ENCODE peak calls at places on chromosomes 16 and 17, in four cellular contexts. L is fibroblast of lung, D is astrocyte, J is mesendoderm. P is an unnamed sample.

GRCh38 chr17:63405741-63406261 is 40.3 kb downstream of the CYB561 start:
- DNase-seq in L (peak; percentile 88), D (peak; percentile 81), J (peak; percentile 69), P (no peak)

GRCh38 chr17:17737938-17738894 is 57.0 kb downstream of the RAI1 start:
- DNase-seq in L (peak; percentile 47), D (peak; percentile 40), J (no peak), P (peak; percentile 93)

GRCh38 chr16:57045694-57046381 is 46.5 kb upstream of the CPNE2 start:
- DNase-seq in L (peak; percentile 74), D (peak; percentile 33), J (peak; percentile 73), P (peak; percentile 86)

GRCh38 chr17:80035937-80036714 is at the start of gene CCDC40:
- DNase-seq in L (peak; percentile 70), D (peak; percentile 47), J (peak; percentile 89), P (peak; percentile 97)

GRCh38 chr16:52050418-52050817 is 496.5 kb downstream of the TOX3 start:
- DNase-seq in L (peak; percentile 2), D (no peak), J (no peak), P (no peak)

GRCh38 chr16:54453863-54454262 is 167.3 kb upstream of the IRX3 start:
- DNase-seq in L (no peak), D (no peak), J (no peak), P (no peak)

GRCh38 chr16:87165885-87166284 is 151.3 kb downstream of the C16orf95 start:
- DNase-seq in L (no peak), D (no peak), J (no peak), P (no peak)

GRCh38 chr17:38889745-38890409 is 20.0 kb downstream of the LASP1 start:
- DNase-seq in L (no peak), D (no peak), J (no peak), P (peak; percentile 66)

GRCh38 chr17:30376621-30377452 is 1.9 kb upstream of the CPD start:
- DNase-seq in L (peak; percentile 93), D (peak; percentile 70), J (peak; percentile 28), P (peak; percentile 75)

GRCh38 chr17:75523647-75524046 is 1.9 kb upstream of the LLGL2 start:
- DNase-seq in L (no peak), D (no peak), J (no peak), P (no peak)

GRCh38 chr17:43994272-43995149 is 9.9 kb upstream of the NAGS start:
- DNase-seq in L (peak; percentile 63), D (no peak), J (peak; percentile 62), P (peak; percentile 88)

GRCh38 chr16:57447142-57447962 is at the start of the genes CIAPIN1 and COQ9:
- DNase-seq in L (peak; percentile 91), D (peak; percentile 77), J (peak; percentile 97), P (peak; percentile 98)

GRCh38 chr17:37541880-37542675 is 52.4 kb downstream of the DUSP14 start:
- DNase-seq in L (peak; percentile 80), D (peak; percentile 40), J (peak; percentile 79), P (no peak)

GRCh38 chr16:48430890-48431289 is 45.7 kb upstream of the SIAH1 start:
- DNase-seq in L (no peak), D (no peak), J (no peak), P (no peak)
- H3K9ac ChIP-seq in L (no peak overlapping the region), D (no peak overlapping the region), J (no peak overlapping the region), P (no peak overlapping the region)

GRCh38 chr17:50946223-50946890 is 80.2 kb upstream of the TOB1 start:
- DNase-seq in L (no peak), D (no peak), J (no peak), P (no peak)
- H3K4me1 ChIP-seq in L (peaks cover 24% of the 10 kb centered on the region), D (peaks cover 39% of the 10 kb centered on the region), J (no peaks in the 10 kb centered on the region), P (peaks cover 46% of the 10 kb centered on the region)

DNA sequence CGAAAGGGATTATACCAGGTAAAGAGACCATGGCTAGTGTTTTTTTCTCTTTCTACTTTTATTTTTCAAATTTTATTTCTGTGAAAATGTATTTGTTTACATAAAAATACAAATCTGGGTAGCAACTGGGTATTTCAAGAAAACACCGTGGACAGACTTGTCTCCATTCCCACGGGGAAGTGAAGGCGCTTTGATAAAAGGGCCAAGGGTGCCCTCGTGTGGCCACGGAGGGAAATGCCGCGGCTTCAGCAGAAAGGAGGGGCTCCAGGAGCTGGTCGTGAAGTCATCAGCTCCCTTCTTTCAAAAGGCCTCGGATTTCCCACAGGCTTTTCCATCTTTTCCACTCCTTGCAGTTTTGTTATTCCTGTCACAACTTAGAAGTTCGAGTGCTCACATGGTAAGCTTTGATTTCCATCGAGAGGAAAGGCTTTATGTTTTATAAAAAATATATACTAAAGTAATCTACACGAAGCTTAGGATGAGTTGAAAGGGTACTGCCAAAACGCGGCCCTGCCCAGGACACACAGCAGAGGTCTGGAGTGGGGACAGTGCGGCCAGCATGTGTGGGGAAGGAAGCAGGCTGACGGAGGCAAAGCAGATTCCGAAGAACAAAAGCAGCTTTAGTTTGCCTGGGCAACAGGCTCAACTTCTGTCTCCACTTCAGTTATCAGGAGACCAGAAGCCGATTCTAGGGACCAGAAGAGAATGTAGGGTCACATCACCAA is 15.3 kb upstream of the MNT start:
- DNase-seq in L (peak; percentile 91), D (peak; percentile 55), J (peak; percentile 85), P (peak; percentile 92)
- H3K9ac ChIP-seq in L (no peak overlapping the region), D (peak overlapping the region; percentile 15), J (no peak overlapping the region), P (peak overlapping the region; percentile 28)

DNA sequence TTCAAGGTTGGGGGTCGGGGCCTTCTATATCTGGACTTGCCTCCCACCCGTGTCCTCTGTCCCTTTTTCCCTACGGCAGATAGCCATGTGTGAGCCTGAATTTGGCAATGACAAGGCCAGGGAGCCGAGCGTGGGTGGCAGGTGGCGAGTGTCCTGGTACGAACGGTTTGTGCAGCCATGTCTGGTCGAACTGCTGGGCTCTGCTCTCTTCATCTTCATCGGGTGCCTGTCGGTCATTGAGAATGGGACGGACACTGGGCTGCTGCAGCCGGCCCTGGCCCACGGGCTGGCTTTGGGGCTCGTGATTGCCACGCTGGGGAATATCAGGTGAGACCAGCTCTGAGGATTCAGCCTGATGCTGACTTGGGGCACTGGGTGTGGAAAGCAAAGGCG is 368 bp downstream of the AQP8 start:
- DNase-seq in L (no peak), D (no peak), J (no peak), P (no peak)
- H3K4me1 ChIP-seq in L (no peaks in the 10 kb centered on the region), D (no peaks in the 10 kb centered on the region), J (no peaks in the 10 kb centered on the region), P (no peaks in the 10 kb centered on the region)

GRCh38 chr17:81483085-81483861 is 29.3 kb downstream of the ACTG1 start:
- DNase-seq in L (no peak), D (no peak), J (no peak), P (peak; percentile 84)
- H3K9ac ChIP-seq in L (no peak overlapping the region), D (no peak overlapping the region), J (peak overlapping the region; percentile 88), P (no peak overlapping the region)

DNA sequence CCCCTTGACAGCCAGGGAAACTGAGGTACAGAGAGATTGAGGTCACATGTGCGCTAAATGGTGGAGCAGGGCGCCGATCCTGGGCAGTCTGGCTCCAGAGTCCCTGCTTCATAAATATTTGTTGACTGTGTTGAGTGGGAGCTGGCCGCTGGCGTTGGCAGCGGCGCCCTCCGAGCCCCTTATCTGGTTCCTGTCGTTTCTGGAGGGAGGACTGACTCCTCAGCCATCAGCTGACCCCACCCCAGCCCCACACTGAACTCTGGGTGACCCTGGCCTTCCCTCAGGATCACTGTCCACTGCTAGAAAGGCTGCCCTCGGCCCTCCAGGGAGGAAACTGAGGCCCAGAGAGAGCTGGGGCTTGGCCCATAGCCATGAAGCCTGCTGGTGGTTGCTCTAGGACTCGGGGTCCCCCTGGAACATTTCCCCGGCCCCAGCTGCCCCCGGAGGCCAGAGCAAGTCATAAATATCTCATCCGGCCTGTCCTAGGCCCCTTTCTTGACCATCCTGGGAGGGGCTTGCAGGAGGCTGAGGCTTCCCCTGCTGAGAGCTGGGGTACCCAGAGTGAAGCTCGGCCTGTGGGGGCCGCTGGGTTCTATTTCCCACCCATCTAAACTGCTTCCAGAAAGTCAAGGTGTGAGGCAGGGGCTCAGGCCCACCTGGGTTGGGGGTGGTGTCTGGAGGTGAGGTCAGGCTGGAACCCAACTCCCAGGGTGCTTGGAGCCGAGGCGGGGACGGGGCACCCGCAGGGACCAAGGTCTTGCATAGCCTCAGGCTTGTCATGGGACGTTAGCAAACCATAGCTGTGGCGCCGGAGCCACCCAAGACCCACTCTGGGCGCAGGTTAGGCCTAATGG is 51.6 kb upstream of the GSE1 start:
- DNase-seq in L (no peak), D (no peak), J (no peak), P (no peak)
- H3K4me1 ChIP-seq in L (peaks cover 8% of the 10 kb centered on the region), D (peaks cover 17% of the 10 kb centered on the region), J (peaks cover 30% of the 10 kb centered on the region), P (peaks cover 61% of the 10 kb centered on the region)

GRCh38 chr17:48646183-48647102 is 20.3 kb upstream of the HOXB9 start:
- DNase-seq in L (no peak), D (no peak), J (peak; percentile 86), P (no peak)
- H3K9ac ChIP-seq in L (no peak overlapping the region), D (no peak overlapping the region), J (peak overlapping the region; percentile 70), P (no peak overlapping the region)

P was measured in kidney.